ENCODE peak calls at places on chromosomes 2 and 18, in five cellular contexts. K is trophoblast cell, X is uterus, D is colonic mucosa, Z is left lung. V is an unnamed sample.

GRCh38 chr2:109331864-109332848 is 203.2 kb downstream of the SH3RF3 start:
- DNase-seq in K (peak; percentile 41), Z (no peak), X (peak; percentile 77), D (peak; percentile 45), V (peak; percentile 87)

GRCh38 chr2:227462972-227463931 is 8.7 kb upstream of the AGFG1 start:
- DNase-seq in K (no peak), D (no peak), X (no peak), Z (no peak), V (no peak)

GRCh38 chr2:162490052-162490717 is 146.3 kb downstream of the GCA start:
- DNase-seq in X (no peak), K (peak; percentile 96), Z (no peak), D (no peak), V (peak; percentile 81)

GRCh38 chr2:74497777-74498499 is 1.5 kb downstream of the LBX2 start:
- DNase-seq in X (no peak), K (peak; percentile 71), Z (peak; percentile 88), D (peak; percentile 67), V (no peak)

GRCh38 chr2:224039770-224040088 is 643 bp upstream of the SERPINE2 start:
- DNase-seq in D (no peak), K (peak; percentile 100), Z (no peak), X (no peak), V (no peak)

GRCh38 chr2:69945447-69945846 is 16.0 kb downstream of the ASPRV1 start:
- DNase-seq in D (no peak), Z (peak; percentile 90), X (no peak), K (peak; percentile 35), V (peak; percentile 79)

GRCh38 chr2:22560021-22560420 is 825.0 kb upstream of the KLHL29 start:
- DNase-seq in X (no peak), K (no peak), Z (no peak), D (no peak), V (no peak)

GRCh38 chr18:40452599-40452998 is 1502.4 kb upstream of the PIK3C3 start:
- DNase-seq in X (no peak), Z (no peak), K (no peak), D (no peak), V (no peak)

GRCh38 chr2:217204358-217204757 is 344.5 kb upstream of the TNP1 start:
- DNase-seq in D (no peak), Z (no peak), K (peak; percentile 23), X (no peak), V (peak; percentile 53)

GRCh38 chr2:195648780-195649179 is 8.2 kb upstream of the SLC39A10 start:
- DNase-seq in K (no peak), Z (no peak), X (no peak), D (no peak), V (no peak)

GRCh38 chr2:227509824-227510619 is 38.1 kb downstream of the AGFG1 start:
- DNase-seq in Z (no peak), X (no peak), K (peak; percentile 60), D (no peak), V (peak; percentile 86)

GRCh38 chr2:236180831-236181453 is 12.8 kb upstream of the GBX2 start:
- DNase-seq in D (peak; percentile 69), Z (no peak), X (no peak), K (peak; percentile 76), V (no peak)

GRCh38 chr18:78701753-78702409 is 277.7 kb upstream of the SALL3 start:
- DNase-seq in D (no peak), X (no peak), Z (no peak), K (no peak), V (no peak)

GRCh38 chr18:2846241-2846637 is 567 bp upstream of the EMILIN2 start:
- DNase-seq in Z (no peak), K (peak; percentile 22), D (no peak), X (no peak), V (no peak)

GRCh38 chr2:191012845-191013616 is 940 bp downstream of the STAT1 start:
- DNase-seq in D (no peak), K (peak; percentile 64), X (peak; percentile 23), Z (no peak), V (no peak)

GRCh38 chr18:79413025-79413424 is 17.3 kb downstream of the NFATC1 start:
- DNase-seq in X (no peak), Z (no peak), K (no peak), D (no peak), V (no peak)

GRCh38 chr2:98492441-98492840 is 47.8 kb downstream of the INPP4A start:
- DNase-seq in Z (no peak), K (no peak), D (no peak), X (no peak), V (no peak)

GRCh38 chr2:160457588-160457987 is 36.0 kb downstream of the RBMS1 start:
- DNase-seq in D (no peak), Z (no peak), X (no peak), K (peak; percentile 21), V (no peak)

GRCh38 chr2:14194233-14194632 is 438.3 kb upstream of the LRATD1 start:
- DNase-seq in D (no peak), X (no peak), Z (no peak), K (no peak), V (no peak)

GRCh38 chr2:9889812-9890261 is 46.6 kb downstream of the TAF1B start:
- DNase-seq in K (no peak), Z (no peak), D (no peak), X (no peak), V (no peak)

GRCh38 chr18:12843420-12844346 is 40.4 kb downstream of the PTPN2 start:
- DNase-seq in D (no peak), K (peak; percentile 58), X (no peak), Z (no peak), V (no peak)

GRCh38 chr2:218043701-218044109 is 25.3 kb upstream of the RUFY4 start:
- DNase-seq in K (no peak), D (no peak), X (no peak), Z (no peak), V (no peak)

GRCh38 chr2:218875692-218876246 is 4.9 kb upstream of the WNT10A start:
- DNase-seq in Z (no peak), X (no peak), K (no peak), D (no peak), V (no peak)

GRCh38 chr2:17104454-17104853 is 413.8 kb downstream of the RAD51AP2 start:
- DNase-seq in Z (no peak), X (no peak), K (no peak), D (no peak), V (peak; percentile 87)

GRCh38 chr2:12675801-12676200 is 40.9 kb upstream of the TRIB2 start:
- DNase-seq in Z (no peak), X (no peak), K (no peak), D (no peak), V (no peak)

GRCh38 chr2:203772766-203773165 is 66.3 kb downstream of the CD28 start:
- DNase-seq in D (no peak), K (no peak), X (no peak), Z (no peak), V (no peak)

GRCh38 chr2:203774760-203775159 is 68.3 kb downstream of the CD28 start:
- DNase-seq in D (no peak), X (no peak), Z (no peak), K (peak; percentile 34), V (no peak)

GRCh38 chr2:203777030-203777429 is 70.6 kb downstream of the CD28 start:
- DNase-seq in K (no peak), D (no peak), X (no peak), Z (no peak), V (no peak)

DNA sequence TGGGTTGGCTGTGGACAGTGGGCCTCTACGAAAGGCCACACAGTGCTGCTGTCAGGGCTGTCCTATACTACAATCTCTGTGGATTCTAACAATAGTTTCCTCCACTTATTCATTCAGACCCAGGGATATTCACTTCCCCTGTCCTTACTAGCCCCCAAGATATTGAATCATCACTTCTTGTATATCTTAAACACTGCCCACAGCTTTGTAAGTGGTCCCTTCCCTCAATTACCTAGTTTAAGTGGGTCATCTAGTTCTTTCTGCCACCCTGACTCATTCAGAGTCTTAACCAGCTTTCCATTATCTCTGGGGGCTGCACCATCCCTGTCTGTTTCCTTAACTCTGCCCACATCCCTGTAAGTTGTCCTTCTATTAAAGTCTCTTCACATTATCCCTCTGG is 69.2 kb downstream of the CD28 start:
- DNase-seq in K (no peak), X (no peak), Z (no peak), D (no peak), V (no peak)
- H3K4me1 ChIP-seq in K (no peaks in the 10 kb centered on the region), X (no peaks in the 10 kb centered on the region), Z (no peaks in the 10 kb centered on the region), D (no peaks in the 10 kb centered on the region), V (no peaks in the 10 kb centered on the region)

GRCh38 chr2:144453039-144453336 is 66.9 kb downstream of the ZEB2 start:
- DNase-seq in K (no peak), X (no peak), Z (no peak), D (no peak), V (no peak)

GRCh38 chr2:144451443-144451842 is 68.5 kb downstream of the ZEB2 start:
- DNase-seq in D (no peak), X (no peak), Z (no peak), K (no peak), V (no peak)

GRCh38 chr2:144454466-144455287 is 65.2 kb downstream of the ZEB2 start:
- DNase-seq in Z (no peak), D (no peak), X (no peak), K (peak; percentile 12), V (no peak)

GRCh38 chr2:144452169-144453038 is 67.5 kb downstream of the ZEB2 start:
- DNase-seq in K (no peak), D (no peak), Z (no peak), X (no peak), V (no peak)

GRCh38 chr2:144453486-144454158 is 66.3 kb downstream of the ZEB2 start:
- DNase-seq in X (no peak), Z (no peak), D (no peak), K (no peak), V (no peak)
- H3K27ac ChIP-seq in X (no peak overlapping the region), Z (peak overlapping the region; percentile 55), D (peak overlapping the region; percentile 25), K (peak overlapping the region; percentile 77), V (no peak overlapping the region)

DNA sequence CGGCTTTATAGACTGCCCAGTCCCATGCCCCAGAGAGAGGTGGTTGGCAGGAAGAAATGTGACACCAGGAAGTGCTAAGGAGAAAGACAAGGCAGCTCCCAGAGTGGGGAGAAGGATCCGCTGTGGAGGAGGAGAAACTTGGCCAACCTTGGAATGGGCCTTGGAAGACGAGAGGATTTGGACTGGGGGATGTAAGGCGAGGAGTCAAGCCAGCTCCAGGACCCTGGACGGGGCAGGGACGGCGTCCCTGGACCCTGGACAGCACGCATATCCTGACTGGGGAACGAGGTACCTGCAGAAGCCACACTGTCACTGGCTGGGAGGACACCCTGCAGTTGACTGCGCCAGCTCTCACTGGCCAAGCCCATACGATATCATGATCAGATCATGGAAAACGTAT is 153.4 kb downstream of the BCL2 start:
- DNase-seq in X (no peak), K (no peak), D (no peak), Z (no peak), V (no peak)
- H3K4me1 ChIP-seq in X (peaks cover 3% of the 10 kb centered on the region), K (peaks cover 10% of the 10 kb centered on the region), D (peaks cover 4% of the 10 kb centered on the region), Z (peaks cover 9% of the 10 kb centered on the region), V (no peaks in the 10 kb centered on the region)

GRCh38 chr2:188032786-188033185 is 258.9 kb upstream of the GULP1 start:
- DNase-seq in X (no peak), D (no peak), Z (no peak), K (no peak), V (no peak)

GRCh38 chr2:188028739-188029138 is 262.9 kb upstream of the GULP1 start:
- DNase-seq in K (peak; percentile 53), Z (no peak), D (no peak), X (no peak), V (no peak)

DNA sequence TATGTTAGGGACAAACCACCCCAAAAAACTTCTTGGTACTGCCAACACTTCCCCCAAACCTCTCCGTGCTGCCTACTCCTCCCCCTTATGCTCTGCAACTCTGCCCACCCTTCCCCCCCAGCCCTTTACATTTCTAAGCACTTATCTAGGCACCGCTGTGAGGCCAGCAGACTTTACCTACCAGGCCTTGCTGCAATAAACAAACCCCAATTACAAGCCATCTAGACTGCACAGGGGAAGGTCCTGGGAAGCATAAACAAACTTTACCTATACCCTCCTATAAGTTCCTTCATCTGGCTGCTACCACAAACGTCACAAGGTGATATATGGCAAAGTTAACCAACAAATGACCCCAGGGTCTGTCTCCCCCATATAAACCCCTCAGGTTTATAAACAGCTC is 259.4 kb upstream of the GULP1 start:
- DNase-seq in D (no peak), K (no peak), Z (no peak), X (no peak), V (no peak)
- H3K27ac ChIP-seq in D (no peak overlapping the region), K (no peak overlapping the region), Z (no peak overlapping the region), X (no peak overlapping the region), V (no peak overlapping the region)